ENCODE peak calls at places on chromosomes 2 and 18, in six cellular contexts. Q is HL-60, K is T-helper 1 cell, H is esophagus squamous epithelium, V is DMS 273 treated with DMSO at 0.1 percent for 48 hours, Z is small intestine. F is an unnamed sample.

GRCh38 chr2:134762508-134762907 is 43.7 kb upstream of the TMEM163 start:
- DNase-seq in Q (no peak), K (no peak), H (no peak), V (no peak), Z (no peak), F (no peak)

GRCh38 chr2:98148968-98149697 is 62.2 kb downstream of the VWA3B start:
- DNase-seq in Q (no peak), K (no peak), H (no peak), V (no peak), Z (peak), F (peak)

GRCh38 chr2:212711851-212712250 is 173.2 kb upstream of the ERBB4 start:
- DNase-seq in Q (no peak), K (no peak), H (no peak), V (no peak), Z (no peak), F (no peak)

GRCh38 chr18:31610841-31611240 is 19.2 kb downstream of the TTR start:
- DNase-seq in Q (no peak), K (no peak), H (no peak), V (no peak), Z (peak), F (peak)

GRCh38 chr2:46495347-46496030 is 16.1 kb downstream of the TMEM247 start:
- DNase-seq in Q (no peak), K (no peak), H (no peak), V (no peak), Z (no peak), F (no peak)

GRCh38 chr2:27428978-27429541 is 629 bp downstream of the NRBP1 start:
- DNase-seq in Q (peak), K (peak), H (peak), V (peak), Z (peak), F (peak)

GRCh38 chr2:231399853-231400667 is 4.5 kb downstream of the B3GNT7 start:
- DNase-seq in Q (peak), K (no peak), H (no peak), V (no peak), Z (peak), F (peak)

GRCh38 chr2:86414996-86415395 is 26.2 kb upstream of the KDM3A start:
- DNase-seq in Q (peak), K (no peak), H (no peak), V (peak), Z (no peak), F (no peak)

GRCh38 chr2:95379616-95379925 is 22.9 kb upstream of the FAHD2A start:
- DNase-seq in Q (no peak), K (no peak), H (no peak), V (no peak), Z (peak), F (no peak)

GRCh38 chr2:80302001-80302464 is 2.5 kb downstream of the LRRTM1 start:
- DNase-seq in Q (no peak), K (no peak), H (no peak), V (no peak), Z (no peak), F (no peak)

GRCh38 chr2:126208266-126208665 is 447.7 kb upstream of the GYPC start:
- DNase-seq in Q (no peak), K (no peak), H (no peak), V (no peak), Z (no peak), F (no peak)

GRCh38 chr2:79721966-79722365 is 209.1 kb downstream of the CTNNA2 start:
- DNase-seq in Q (no peak), K (no peak), H (no peak), V (no peak), Z (no peak), F (no peak)

GRCh38 chr2:111184725-111185495 is 64.2 kb downstream of the BCL2L11 start:
- DNase-seq in Q (no peak), K (no peak), H (no peak), V (no peak), Z (peak), F (no peak)

GRCh38 chr2:64401501-64401880 is 52.5 kb upstream of the LGALSL start:
- DNase-seq in Q (no peak), K (no peak), H (no peak), V (no peak), Z (peak), F (no peak)

GRCh38 chr2:54456526-54457325 is 599 bp downstream of the SPTBN1 start:
- DNase-seq in Q (no peak), K (peak), H (no peak), V (peak), Z (no peak), F (peak)

GRCh38 chr2:106261871-106262321 is 67.8 kb upstream of the UXS1 start:
- DNase-seq in Q (no peak), K (no peak), H (no peak), V (no peak), Z (no peak), F (no peak)

F was measured in HuH-7.